ENCODE peak calls at places on chromosomes 13 and 19, in four cellular contexts. N, W, A and K are unnamed samples.

GRCh38 chr13:34416833-34417425 is 525.1 kb upstream of the NBEA start:
- DNase-seq in N (no peak), W (no peak), A (no peak), K (no peak)

GRCh38 chr13:74695021-74695800 is 561.0 kb upstream of the KLF12 start:
- DNase-seq in N (no peak), W (no peak), A (no peak), K (no peak)

GRCh38 chr13:66210677-66211076 is 1019.5 kb downstream of the PCDH9 start:
- DNase-seq in N (no peak), W (no peak), A (no peak), K (no peak)

GRCh38 chr13:24842533-24843278 is 78.7 kb downstream of the RNF17 start:
- DNase-seq in N (no peak), W (no peak), A (no peak), K (no peak)

GRCh38 chr13:31321457-31321856 is 121.7 kb downstream of the B3GLCT start:
- DNase-seq in N (no peak), W (no peak), A (no peak), K (no peak)

GRCh38 chr19:7337380-7338194 is 11.2 kb upstream of the ARHGEF18 start:
- DNase-seq in N (no peak), W (no peak), A (peak), K (no peak)

GRCh38 chr19:46288896-46289588 is 7.8 kb upstream of the HIF3A start:
- DNase-seq in N (no peak), W (no peak), A (no peak), K (peak)

GRCh38 chr19:7068599-7068998 is 904 bp upstream of the ZNF557 start:
- DNase-seq in N (no peak), W (no peak), A (no peak), K (no peak)

GRCh38 chr13:98260357-98261164 is 83.5 kb upstream of the RNF113B start:
- DNase-seq in N (no peak), W (no peak), A (no peak), K (no peak)

GRCh38 chr13:39600766-39601165 is 2.2 kb downstream of the LHFPL6 start:
- DNase-seq in N (peak), W (no peak), A (no peak), K (no peak)